ENCODE peak calls at places on chromosomes 6 and 20, in six cellular contexts. V, Q, I, H, L and J are unnamed samples.

GRCh38 chr6:85594197-85594930 is 706 bp upstream of the SNX14 start:
- DNase-seq in V (peak; percentile 49), Q (no peak), I (peak; percentile 44), H (no peak), L (no peak), J (peak; percentile 14)

GRCh38 chr6:170404036-170404435 is 97.5 kb downstream of the FAM120B start:
- DNase-seq in V (no peak), Q (no peak), I (no peak), H (peak; percentile 29), L (peak; percentile 51), J (no peak)

GRCh38 chr6:33720998-33721397 is 9.5 kb upstream of the UQCC2 start:
- DNase-seq in V (no peak), Q (no peak), I (no peak), H (no peak), L (no peak), J (no peak)

GRCh38 chr20:50821994-50822393 is 27.1 kb downstream of the BCAS4 start:
- DNase-seq in V (no peak), Q (no peak), I (no peak), H (no peak), L (no peak), J (no peak)

GRCh38 chr6:42441661-42442081 is 10.1 kb downstream of the TRERF1 start:
- DNase-seq in V (no peak), Q (no peak), I (no peak), H (no peak), L (no peak), J (no peak)

GRCh38 chr20:35953411-35954199 is 697 bp downstream of the SCAND1 start:
- DNase-seq in V (no peak), Q (peak; percentile 64), I (no peak), H (peak; percentile 53), L (peak; percentile 56), J (peak; percentile 45)

GRCh38 chr6:15442467-15442866 is 196.6 kb downstream of the JARID2 start:
- DNase-seq in V (no peak), Q (no peak), I (peak; percentile 12), H (no peak), L (no peak), J (no peak)

GRCh38 chr6:14889698-14890593 is 355.9 kb upstream of the JARID2 start:
- DNase-seq in V (no peak), Q (no peak), I (no peak), H (no peak), L (no peak), J (no peak)

GRCh38 chr20:62427172-62428007 is at the start of gene RBBP8NL:
- DNase-seq in V (peak; percentile 86), Q (no peak), I (peak; percentile 52), H (no peak), L (no peak), J (no peak)

GRCh38 chr6:32255212-32256153 is 31.6 kb upstream of the NOTCH4 start:
- DNase-seq in V (peak; percentile 83), Q (peak; percentile 38), I (no peak), H (peak; percentile 97), L (peak; percentile 31), J (peak; percentile 51)